ENCODE peak calls at places on chromosomes 3 and 15, in five cellular contexts. One of them, this sample, is unnamed.

GRCh38 chr15:99435761-99436346 is 129.9 kb upstream of the MEF2A start:
- DNase-seq in GM20000: no peak
- DNase-seq in astrocyte of the spinal cord: no peak
- DNase-seq in osteocyte: peak
- DNase-seq in tibial artery: no peak
- DNase-seq in this sample: no peak

GRCh38 chr3:117278424-117279190 is 569.0 kb downstream of the TUSC7 start:
- DNase-seq in astrocyte of the spinal cord: no peak
- DNase-seq in GM20000: peak
- DNase-seq in tibial artery: no peak
- DNase-seq in osteocyte: no peak
- DNase-seq in this sample: no peak

GRCh38 chr15:38274135-38274534 is 21.5 kb downstream of the SPRED1 start:
- DNase-seq in astrocyte of the spinal cord: no peak
- DNase-seq in tibial artery: no peak
- DNase-seq in osteocyte: no peak
- DNase-seq in GM20000: no peak
- DNase-seq in this sample: no peak

GRCh38 chr15:67322481-67322880 is 67.9 kb downstream of the IQCH start:
- DNase-seq in tibial artery: no peak
- DNase-seq in osteocyte: no peak
- DNase-seq in astrocyte of the spinal cord: peak
- DNase-seq in GM20000: no peak
- DNase-seq in this sample: peak

GRCh38 chr15:83123529-83123928 is 16.1 kb downstream of the TM6SF1 start:
- DNase-seq in astrocyte of the spinal cord: no peak
- DNase-seq in GM20000: no peak
- DNase-seq in osteocyte: no peak
- DNase-seq in tibial artery: no peak
- DNase-seq in this sample: no peak

GRCh38 chr3:195555110-195555509 is 12.0 kb upstream of the PPP1R2 start:
- DNase-seq in tibial artery: no peak
- DNase-seq in osteocyte: no peak
- DNase-seq in astrocyte of the spinal cord: no peak
- DNase-seq in GM20000: no peak
- DNase-seq in this sample: no peak

GRCh38 chr15:24856397-24857093 is 98.2 kb upstream of the SNRPN start:
- DNase-seq in GM20000: no peak
- DNase-seq in tibial artery: peak
- DNase-seq in astrocyte of the spinal cord: peak
- DNase-seq in osteocyte: no peak
- DNase-seq in this sample: no peak

GRCh38 chr3:52025453-52025852 is 29.8 kb upstream of the RPL29 start:
- DNase-seq in tibial artery: no peak
- DNase-seq in astrocyte of the spinal cord: no peak
- DNase-seq in osteocyte: no peak
- DNase-seq in GM20000: no peak
- DNase-seq in this sample: no peak

GRCh38 chr3:105965384-105965783 is 96.6 kb upstream of the CBLB start:
- DNase-seq in astrocyte of the spinal cord: peak
- DNase-seq in osteocyte: no peak
- DNase-seq in tibial artery: no peak
- DNase-seq in GM20000: no peak
- DNase-seq in this sample: no peak

GRCh38 chr3:152480282-152480953 is 211.7 kb downstream of the MBNL1 start:
- DNase-seq in tibial artery: no peak
- DNase-seq in osteocyte: no peak
- DNase-seq in GM20000: no peak
- DNase-seq in astrocyte of the spinal cord: no peak
- DNase-seq in this sample: no peak

GRCh38 chr3:19931767-19932188 is 2.2 kb downstream of the EFHB start:
- DNase-seq in osteocyte: no peak
- DNase-seq in GM20000: no peak
- DNase-seq in astrocyte of the spinal cord: peak
- DNase-seq in tibial artery: no peak
- DNase-seq in this sample: no peak

GRCh38 chr3:62557450-62557849 is 184.1 kb upstream of the FEZF2 start:
- DNase-seq in osteocyte: no peak
- DNase-seq in tibial artery: no peak
- DNase-seq in astrocyte of the spinal cord: no peak
- DNase-seq in GM20000: no peak
- DNase-seq in this sample: no peak

GRCh38 chr15:68658641-68659358 is 80.0 kb downstream of the CORO2B start:
- DNase-seq in tibial artery: no peak
- DNase-seq in astrocyte of the spinal cord: no peak
- DNase-seq in GM20000: no peak
- DNase-seq in osteocyte: no peak
- DNase-seq in this sample: peak

GRCh38 chr3:89104499-89104898 is 2.9 kb upstream of the EPHA3 start:
- DNase-seq in GM20000: no peak
- DNase-seq in astrocyte of the spinal cord: no peak
- DNase-seq in tibial artery: no peak
- DNase-seq in osteocyte: no peak
- DNase-seq in this sample: no peak

GRCh38 chr3:119627461-119627860 is 29.8 kb downstream of the PLA1A start:
- DNase-seq in osteocyte: no peak
- DNase-seq in astrocyte of the spinal cord: no peak
- DNase-seq in tibial artery: no peak
- DNase-seq in GM20000: no peak
- DNase-seq in this sample: no peak

GRCh38 chr3:9439331-9439730 is 41.9 kb downstream of the SETD5 start:
- DNase-seq in tibial artery: no peak
- DNase-seq in GM20000: no peak
- DNase-seq in astrocyte of the spinal cord: no peak
- DNase-seq in osteocyte: no peak
- DNase-seq in this sample: no peak

GRCh38 chr15:39605146-39605545 is 24.3 kb downstream of the THBS1 start:
- DNase-seq in tibial artery: no peak
- DNase-seq in GM20000: no peak
- DNase-seq in osteocyte: no peak
- DNase-seq in astrocyte of the spinal cord: no peak
- DNase-seq in this sample: no peak

GRCh38 chr3:117084739-117085270 is 375.2 kb downstream of the TUSC7 start:
- DNase-seq in GM20000: no peak
- DNase-seq in tibial artery: no peak
- DNase-seq in astrocyte of the spinal cord: no peak
- DNase-seq in osteocyte: no peak
- DNase-seq in this sample: no peak

GRCh38 chr15:39587291-39587909 is 6.5 kb downstream of the THBS1 start:
- DNase-seq in GM20000: no peak
- DNase-seq in astrocyte of the spinal cord: peak
- DNase-seq in osteocyte: no peak
- DNase-seq in tibial artery: no peak
- DNase-seq in this sample: no peak

GRCh38 chr15:66912441-66912840 is 153.0 kb upstream of the SMAD3 start:
- DNase-seq in astrocyte of the spinal cord: no peak
- DNase-seq in GM20000: no peak
- DNase-seq in osteocyte: no peak
- DNase-seq in tibial artery: no peak
- DNase-seq in this sample: no peak

GRCh38 chr3:172751188-172751571 is 654 bp downstream of the ECT2 start:
- DNase-seq in astrocyte of the spinal cord: peak
- DNase-seq in osteocyte: no peak
- DNase-seq in GM20000: no peak
- DNase-seq in tibial artery: no peak
- DNase-seq in this sample: no peak

GRCh38 chr3:78139166-78139565 is 1099.3 kb downstream of the ROBO2 start:
- DNase-seq in tibial artery: no peak
- DNase-seq in astrocyte of the spinal cord: peak
- DNase-seq in GM20000: no peak
- DNase-seq in osteocyte: no peak
- DNase-seq in this sample: no peak

GRCh38 chr15:98421419-98422085 is 226.8 kb upstream of the IGF1R start:
- DNase-seq in astrocyte of the spinal cord: peak
- DNase-seq in GM20000: peak
- DNase-seq in osteocyte: peak
- DNase-seq in tibial artery: peak
- DNase-seq in this sample: peak

DNA sequence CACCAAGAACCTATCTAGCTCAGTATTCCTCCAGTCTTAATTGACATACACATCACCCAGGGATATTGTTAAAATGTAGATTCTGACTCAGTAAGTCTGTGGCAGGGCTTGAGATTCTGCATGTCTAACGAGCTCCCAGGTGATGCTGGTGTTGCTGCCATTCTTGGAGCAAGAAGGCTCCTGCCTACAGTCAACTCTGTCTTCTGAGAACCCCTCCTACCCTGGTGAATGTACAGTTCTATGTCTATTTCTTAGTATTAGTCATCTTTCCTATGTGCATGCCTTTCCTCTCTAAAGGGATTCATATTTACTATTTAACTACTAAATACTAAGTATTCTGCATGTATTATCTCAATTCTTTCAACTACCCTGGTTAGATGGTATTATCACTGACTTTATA is 268.7 kb downstream of the EDEM1 start:
- DNase-seq in GM20000: no peak
- DNase-seq in tibial artery: no peak
- DNase-seq in astrocyte of the spinal cord: no peak
- DNase-seq in osteocyte: no peak
- DNase-seq in this sample: no peak
- TF ChIP-seq CTCF in GM20000: no peak
- TF ChIP-seq CTCF in tibial artery: no peak
- TF ChIP-seq CTCF in astrocyte of the spinal cord: no peak
- TF ChIP-seq CTCF in osteocyte: no peak
- TF ChIP-seq CTCF in this sample: no peak

GRCh38 chr3:47008851-47009224 is 29.4 kb downstream of the NBEAL2 start:
- DNase-seq in tibial artery: no peak
- DNase-seq in osteocyte: no peak
- DNase-seq in GM20000: no peak
- DNase-seq in astrocyte of the spinal cord: no peak
- DNase-seq in this sample: no peak

GRCh38 chr3:47010910-47011309 is 31.4 kb downstream of the NBEAL2 start:
- DNase-seq in astrocyte of the spinal cord: no peak
- DNase-seq in GM20000: no peak
- DNase-seq in osteocyte: no peak
- DNase-seq in tibial artery: peak
- DNase-seq in this sample: no peak

GRCh38 chr3:47008258-47008671 is 28.8 kb downstream of the NBEAL2 start:
- DNase-seq in tibial artery: peak
- DNase-seq in astrocyte of the spinal cord: no peak
- DNase-seq in GM20000: peak
- DNase-seq in osteocyte: no peak
- DNase-seq in this sample: no peak

GRCh38 chr3:47010050-47010712 is 30.7 kb downstream of the NBEAL2 start:
- DNase-seq in astrocyte of the spinal cord: no peak
- DNase-seq in GM20000: peak
- DNase-seq in tibial artery: no peak
- DNase-seq in osteocyte: peak
- DNase-seq in this sample: no peak

GRCh38 chr3:47009225-47010049 is 30.0 kb downstream of the NBEAL2 start:
- DNase-seq in osteocyte: peak
- DNase-seq in tibial artery: peak
- DNase-seq in astrocyte of the spinal cord: peak
- DNase-seq in GM20000: peak
- DNase-seq in this sample: peak
- TF ChIP-seq CTCF in osteocyte: no peak
- TF ChIP-seq CTCF in tibial artery: peak
- TF ChIP-seq CTCF in astrocyte of the spinal cord: no peak
- TF ChIP-seq CTCF in GM20000: no peak
- TF ChIP-seq CTCF in this sample: no peak

GRCh38 chr3:177595789-177596188 is 398.5 kb upstream of the TBL1XR1 start:
- DNase-seq in GM20000: no peak
- DNase-seq in osteocyte: no peak
- DNase-seq in astrocyte of the spinal cord: no peak
- DNase-seq in tibial artery: no peak
- DNase-seq in this sample: no peak
- TF ChIP-seq CTCF in GM20000: no peak
- TF ChIP-seq CTCF in osteocyte: no peak
- TF ChIP-seq CTCF in astrocyte of the spinal cord: no peak
- TF ChIP-seq CTCF in tibial artery: no peak
- TF ChIP-seq CTCF in this sample: no peak

GRCh38 chr15:26631894-26632293 is 141.0 kb downstream of the GABRB3 start:
- DNase-seq in astrocyte of the spinal cord: no peak
- DNase-seq in tibial artery: no peak
- DNase-seq in GM20000: no peak
- DNase-seq in osteocyte: no peak
- DNase-seq in this sample: no peak
- TF ChIP-seq CTCF in astrocyte of the spinal cord: no peak
- TF ChIP-seq CTCF in tibial artery: no peak
- TF ChIP-seq CTCF in GM20000: no peak
- TF ChIP-seq CTCF in osteocyte: no peak
- TF ChIP-seq CTCF in this sample: no peak

DNA sequence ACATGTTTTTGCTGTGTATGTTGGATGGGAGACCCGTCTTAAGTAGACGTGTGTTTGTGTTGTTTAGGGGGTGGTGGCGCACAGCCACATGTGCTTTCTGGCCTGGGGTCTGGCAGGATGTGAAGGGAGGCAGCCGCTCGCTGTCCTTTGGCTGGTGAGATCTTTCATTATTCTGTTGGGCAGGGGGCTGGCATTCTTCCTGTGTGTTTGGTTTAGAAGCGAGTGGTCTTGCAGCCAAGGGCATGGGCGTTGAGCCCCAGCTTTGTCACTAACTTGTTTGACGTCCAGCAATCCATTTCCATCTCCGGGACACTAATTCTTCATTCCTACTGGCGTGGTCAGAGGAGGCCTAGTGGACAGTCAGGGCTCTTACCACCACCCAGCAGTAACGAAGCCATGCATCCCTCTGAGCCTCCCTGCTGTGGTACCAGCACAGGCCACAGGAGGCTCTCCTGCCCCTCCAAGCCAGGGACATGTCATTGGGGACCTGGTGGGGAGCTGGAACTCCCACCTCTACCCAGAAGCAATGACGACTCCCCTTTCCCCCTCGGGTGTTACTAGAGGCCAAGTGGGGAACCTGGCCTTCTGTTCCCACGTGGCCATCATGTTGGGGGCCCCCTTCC is 10.7 kb downstream of the THSD4 start:
- DNase-seq in GM20000: no peak
- DNase-seq in tibial artery: no peak
- DNase-seq in osteocyte: no peak
- DNase-seq in astrocyte of the spinal cord: no peak
- DNase-seq in this sample: no peak
- TF ChIP-seq CTCF in GM20000: no peak
- TF ChIP-seq CTCF in tibial artery: peak
- TF ChIP-seq CTCF in osteocyte: peak
- TF ChIP-seq CTCF in astrocyte of the spinal cord: peak
- TF ChIP-seq CTCF in this sample: peak

DNA sequence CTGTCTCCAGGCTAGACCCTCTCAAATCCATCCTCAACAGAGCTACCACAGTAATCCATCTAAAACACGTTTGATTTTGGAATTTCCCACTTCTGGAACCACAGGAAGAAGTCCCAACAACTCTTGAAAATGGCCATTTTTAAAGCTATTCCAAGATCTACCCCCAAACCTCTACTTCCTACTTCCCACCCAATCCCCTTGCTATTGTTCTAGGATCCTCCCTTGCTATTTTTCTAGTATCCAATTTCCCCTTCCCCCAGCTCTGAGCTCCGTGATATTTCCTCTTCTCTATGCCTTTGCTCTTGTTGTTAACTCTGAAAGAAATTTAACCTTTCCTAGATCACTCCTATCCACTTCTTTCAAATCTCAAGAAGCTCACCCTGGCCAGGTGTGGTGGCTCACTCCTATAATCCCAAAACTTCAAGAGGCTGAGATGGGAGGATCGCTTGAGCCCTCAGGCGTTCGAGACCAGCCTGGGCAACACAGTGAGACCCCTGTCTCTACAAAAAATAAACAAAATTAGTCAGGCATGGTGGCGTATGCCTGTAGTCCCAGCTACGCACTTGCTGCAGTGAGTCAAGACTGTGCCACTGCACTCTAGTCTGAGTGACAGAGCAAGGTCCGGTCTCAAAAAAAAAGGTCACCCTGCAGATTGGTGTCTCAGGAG is 13.0 kb downstream of the UACA start:
- DNase-seq in GM20000: no peak
- DNase-seq in tibial artery: no peak
- DNase-seq in astrocyte of the spinal cord: no peak
- DNase-seq in osteocyte: no peak
- DNase-seq in this sample: no peak
- TF ChIP-seq CTCF in GM20000: no peak
- TF ChIP-seq CTCF in tibial artery: no peak
- TF ChIP-seq CTCF in astrocyte of the spinal cord: no peak
- TF ChIP-seq CTCF in osteocyte: no peak
- TF ChIP-seq CTCF in this sample: no peak

This sample was measured in ascending aorta.